ENCODE peak calls at places on chromosomes 13 and 19, in seven cellular contexts. One of them, this sample, is unnamed.

GRCh38 chr13:78341032-78341431 is 262.3 kb downstream of the POU4F1 start:
- DNase-seq in activated T-helper 1 cell treated with Interleukin-2 at 50 U/mL for 16 hours: no peak
- DNase-seq in RWPE1: no peak
- DNase-seq in EL: no peak
- DNase-seq in A172: no peak
- DNase-seq in activated naive CD4-positive, alpha-beta T cell treated with Interleukin-2 at 50 U/mL for 16 hours: no peak
- DNase-seq in stimulated activated CD8-positive, alpha-beta memory T cell treated with anti-CD3 and anti-CD28 coated beads, Interleukin-7, amount 100 ng/mL, for 1 hour: no peak
- DNase-seq in this sample: no peak

GRCh38 chr19:19499272-19499995 is 15.9 kb downstream of the TSSK6 start:
- DNase-seq in RWPE1: no peak
- DNase-seq in A172: no peak
- DNase-seq in EL: no peak
- DNase-seq in activated T-helper 1 cell treated with Interleukin-2 at 50 U/mL for 16 hours: no peak
- DNase-seq in stimulated activated CD8-positive, alpha-beta memory T cell treated with anti-CD3 and anti-CD28 coated beads, Interleukin-7, amount 100 ng/mL, for 1 hour: no peak
- DNase-seq in activated naive CD4-positive, alpha-beta T cell treated with Interleukin-2 at 50 U/mL for 16 hours: no peak
- DNase-seq in this sample: no peak

GRCh38 chr19:44576843-44577565 is 36.4 kb upstream of the IGSF23 start:
- DNase-seq in stimulated activated CD8-positive, alpha-beta memory T cell treated with anti-CD3 and anti-CD28 coated beads, Interleukin-7, amount 100 ng/mL, for 1 hour: no peak
- DNase-seq in A172: peak
- DNase-seq in activated naive CD4-positive, alpha-beta T cell treated with Interleukin-2 at 50 U/mL for 16 hours: no peak
- DNase-seq in RWPE1: peak
- DNase-seq in activated T-helper 1 cell treated with Interleukin-2 at 50 U/mL for 16 hours: no peak
- DNase-seq in EL: peak
- DNase-seq in this sample: no peak

GRCh38 chr19:4633140-4633967 is 6.0 kb upstream of the TNFAIP8L1 start:
- DNase-seq in activated T-helper 1 cell treated with Interleukin-2 at 50 U/mL for 16 hours: no peak
- DNase-seq in A172: peak
- DNase-seq in stimulated activated CD8-positive, alpha-beta memory T cell treated with anti-CD3 and anti-CD28 coated beads, Interleukin-7, amount 100 ng/mL, for 1 hour: no peak
- DNase-seq in EL: peak
- DNase-seq in RWPE1: peak
- DNase-seq in activated naive CD4-positive, alpha-beta T cell treated with Interleukin-2 at 50 U/mL for 16 hours: peak
- DNase-seq in this sample: peak

GRCh38 chr13:91078093-91078679 is 269.3 kb upstream of the MIR17HG start:
- DNase-seq in activated naive CD4-positive, alpha-beta T cell treated with Interleukin-2 at 50 U/mL for 16 hours: no peak
- DNase-seq in RWPE1: no peak
- DNase-seq in A172: peak
- DNase-seq in EL: no peak
- DNase-seq in stimulated activated CD8-positive, alpha-beta memory T cell treated with anti-CD3 and anti-CD28 coated beads, Interleukin-7, amount 100 ng/mL, for 1 hour: no peak
- DNase-seq in activated T-helper 1 cell treated with Interleukin-2 at 50 U/mL for 16 hours: no peak
- DNase-seq in this sample: no peak

GRCh38 chr13:47976325-47976724 is 24.7 kb downstream of the SUCLA2 start:
- DNase-seq in stimulated activated CD8-positive, alpha-beta memory T cell treated with anti-CD3 and anti-CD28 coated beads, Interleukin-7, amount 100 ng/mL, for 1 hour: no peak
- DNase-seq in A172: no peak
- DNase-seq in EL: peak
- DNase-seq in RWPE1: no peak
- DNase-seq in activated T-helper 1 cell treated with Interleukin-2 at 50 U/mL for 16 hours: no peak
- DNase-seq in activated naive CD4-positive, alpha-beta T cell treated with Interleukin-2 at 50 U/mL for 16 hours: no peak
- DNase-seq in this sample: no peak

GRCh38 chr19:46337487-46337886 is 9.4 kb upstream of the PPP5C start:
- DNase-seq in RWPE1: no peak
- DNase-seq in activated T-helper 1 cell treated with Interleukin-2 at 50 U/mL for 16 hours: no peak
- DNase-seq in A172: no peak
- DNase-seq in EL: no peak
- DNase-seq in activated naive CD4-positive, alpha-beta T cell treated with Interleukin-2 at 50 U/mL for 16 hours: no peak
- DNase-seq in stimulated activated CD8-positive, alpha-beta memory T cell treated with anti-CD3 and anti-CD28 coated beads, Interleukin-7, amount 100 ng/mL, for 1 hour: no peak
- DNase-seq in this sample: no peak

GRCh38 chr13:108993346-108993745 is 363.9 kb downstream of the MYO16 start:
- DNase-seq in activated T-helper 1 cell treated with Interleukin-2 at 50 U/mL for 16 hours: no peak
- DNase-seq in activated naive CD4-positive, alpha-beta T cell treated with Interleukin-2 at 50 U/mL for 16 hours: no peak
- DNase-seq in stimulated activated CD8-positive, alpha-beta memory T cell treated with anti-CD3 and anti-CD28 coated beads, Interleukin-7, amount 100 ng/mL, for 1 hour: no peak
- DNase-seq in RWPE1: peak
- DNase-seq in A172: peak
- DNase-seq in EL: no peak
- DNase-seq in this sample: peak

GRCh38 chr19:55069137-55069858 is 6.3 kb upstream of the RDH13 start:
- DNase-seq in activated naive CD4-positive, alpha-beta T cell treated with Interleukin-2 at 50 U/mL for 16 hours: no peak
- DNase-seq in RWPE1: peak
- DNase-seq in A172: peak
- DNase-seq in stimulated activated CD8-positive, alpha-beta memory T cell treated with anti-CD3 and anti-CD28 coated beads, Interleukin-7, amount 100 ng/mL, for 1 hour: no peak
- DNase-seq in activated T-helper 1 cell treated with Interleukin-2 at 50 U/mL for 16 hours: no peak
- DNase-seq in EL: no peak
- DNase-seq in this sample: no peak

GRCh38 chr19:12133069-12133468 is 7.1 kb downstream of the ZNF20 start:
- DNase-seq in activated T-helper 1 cell treated with Interleukin-2 at 50 U/mL for 16 hours: no peak
- DNase-seq in stimulated activated CD8-positive, alpha-beta memory T cell treated with anti-CD3 and anti-CD28 coated beads, Interleukin-7, amount 100 ng/mL, for 1 hour: no peak
- DNase-seq in activated naive CD4-positive, alpha-beta T cell treated with Interleukin-2 at 50 U/mL for 16 hours: no peak
- DNase-seq in EL: no peak
- DNase-seq in RWPE1: no peak
- DNase-seq in A172: no peak
- DNase-seq in this sample: no peak

GRCh38 chr13:110338441-110339101 is 31.5 kb downstream of the COL4A2 start:
- DNase-seq in activated T-helper 1 cell treated with Interleukin-2 at 50 U/mL for 16 hours: no peak
- DNase-seq in A172: no peak
- DNase-seq in RWPE1: no peak
- DNase-seq in activated naive CD4-positive, alpha-beta T cell treated with Interleukin-2 at 50 U/mL for 16 hours: no peak
- DNase-seq in EL: no peak
- DNase-seq in stimulated activated CD8-positive, alpha-beta memory T cell treated with anti-CD3 and anti-CD28 coated beads, Interleukin-7, amount 100 ng/mL, for 1 hour: no peak
- DNase-seq in this sample: peak

GRCh38 chr19:34237283-34237682 is 17.1 kb upstream of the GARRE1 start:
- DNase-seq in EL: no peak
- DNase-seq in stimulated activated CD8-positive, alpha-beta memory T cell treated with anti-CD3 and anti-CD28 coated beads, Interleukin-7, amount 100 ng/mL, for 1 hour: no peak
- DNase-seq in A172: no peak
- DNase-seq in activated T-helper 1 cell treated with Interleukin-2 at 50 U/mL for 16 hours: no peak
- DNase-seq in activated naive CD4-positive, alpha-beta T cell treated with Interleukin-2 at 50 U/mL for 16 hours: no peak
- DNase-seq in RWPE1: no peak
- DNase-seq in this sample: no peak

GRCh38 chr19:1455002-1455335 is 5.0 kb downstream of the APC2 start:
- DNase-seq in EL: no peak
- DNase-seq in activated naive CD4-positive, alpha-beta T cell treated with Interleukin-2 at 50 U/mL for 16 hours: no peak
- DNase-seq in stimulated activated CD8-positive, alpha-beta memory T cell treated with anti-CD3 and anti-CD28 coated beads, Interleukin-7, amount 100 ng/mL, for 1 hour: no peak
- DNase-seq in activated T-helper 1 cell treated with Interleukin-2 at 50 U/mL for 16 hours: no peak
- DNase-seq in A172: no peak
- DNase-seq in RWPE1: no peak
- DNase-seq in this sample: no peak

GRCh38 chr19:34120846-34121639 is 51.3 kb upstream of the LSM14A start:
- DNase-seq in activated T-helper 1 cell treated with Interleukin-2 at 50 U/mL for 16 hours: peak
- DNase-seq in activated naive CD4-positive, alpha-beta T cell treated with Interleukin-2 at 50 U/mL for 16 hours: peak
- DNase-seq in RWPE1: peak
- DNase-seq in EL: peak
- DNase-seq in stimulated activated CD8-positive, alpha-beta memory T cell treated with anti-CD3 and anti-CD28 coated beads, Interleukin-7, amount 100 ng/mL, for 1 hour: peak
- DNase-seq in A172: peak
- DNase-seq in this sample: peak

GRCh38 chr19:16268676-16269319 is 55.8 kb upstream of the KLF2 start:
- DNase-seq in stimulated activated CD8-positive, alpha-beta memory T cell treated with anti-CD3 and anti-CD28 coated beads, Interleukin-7, amount 100 ng/mL, for 1 hour: no peak
- DNase-seq in activated T-helper 1 cell treated with Interleukin-2 at 50 U/mL for 16 hours: no peak
- DNase-seq in RWPE1: no peak
- DNase-seq in A172: no peak
- DNase-seq in activated naive CD4-positive, alpha-beta T cell treated with Interleukin-2 at 50 U/mL for 16 hours: peak
- DNase-seq in EL: no peak
- DNase-seq in this sample: no peak

GRCh38 chr13:21546372-21546771 is 57.6 kb downstream of the MICU2 start:
- DNase-seq in EL: no peak
- DNase-seq in activated T-helper 1 cell treated with Interleukin-2 at 50 U/mL for 16 hours: no peak
- DNase-seq in A172: no peak
- DNase-seq in stimulated activated CD8-positive, alpha-beta memory T cell treated with anti-CD3 and anti-CD28 coated beads, Interleukin-7, amount 100 ng/mL, for 1 hour: no peak
- DNase-seq in RWPE1: no peak
- DNase-seq in activated naive CD4-positive, alpha-beta T cell treated with Interleukin-2 at 50 U/mL for 16 hours: no peak
- DNase-seq in this sample: peak

GRCh38 chr13:38641164-38641948 is 45.5 kb upstream of the FREM2 start:
- DNase-seq in stimulated activated CD8-positive, alpha-beta memory T cell treated with anti-CD3 and anti-CD28 coated beads, Interleukin-7, amount 100 ng/mL, for 1 hour: no peak
- DNase-seq in RWPE1: no peak
- DNase-seq in A172: peak
- DNase-seq in activated naive CD4-positive, alpha-beta T cell treated with Interleukin-2 at 50 U/mL for 16 hours: no peak
- DNase-seq in activated T-helper 1 cell treated with Interleukin-2 at 50 U/mL for 16 hours: no peak
- DNase-seq in EL: no peak
- DNase-seq in this sample: no peak

GRCh38 chr13:24119593-24120508 is 40.7 kb upstream of the SPATA13 start:
- DNase-seq in EL: no peak
- DNase-seq in A172: no peak
- DNase-seq in stimulated activated CD8-positive, alpha-beta memory T cell treated with anti-CD3 and anti-CD28 coated beads, Interleukin-7, amount 100 ng/mL, for 1 hour: no peak
- DNase-seq in RWPE1: no peak
- DNase-seq in activated T-helper 1 cell treated with Interleukin-2 at 50 U/mL for 16 hours: no peak
- DNase-seq in activated naive CD4-positive, alpha-beta T cell treated with Interleukin-2 at 50 U/mL for 16 hours: no peak
- DNase-seq in this sample: no peak

GRCh38 chr13:112952759-112953541 is 16.1 kb upstream of the MCF2L start:
- DNase-seq in RWPE1: no peak
- DNase-seq in A172: no peak
- DNase-seq in EL: no peak
- DNase-seq in stimulated activated CD8-positive, alpha-beta memory T cell treated with anti-CD3 and anti-CD28 coated beads, Interleukin-7, amount 100 ng/mL, for 1 hour: no peak
- DNase-seq in activated naive CD4-positive, alpha-beta T cell treated with Interleukin-2 at 50 U/mL for 16 hours: no peak
- DNase-seq in activated T-helper 1 cell treated with Interleukin-2 at 50 U/mL for 16 hours: no peak
- DNase-seq in this sample: no peak

GRCh38 chr19:38389101-38389925 is 816 bp downstream of the SPRED3 start:
- DNase-seq in activated T-helper 1 cell treated with Interleukin-2 at 50 U/mL for 16 hours: no peak
- DNase-seq in RWPE1: peak
- DNase-seq in stimulated activated CD8-positive, alpha-beta memory T cell treated with anti-CD3 and anti-CD28 coated beads, Interleukin-7, amount 100 ng/mL, for 1 hour: no peak
- DNase-seq in A172: peak
- DNase-seq in EL: peak
- DNase-seq in activated naive CD4-positive, alpha-beta T cell treated with Interleukin-2 at 50 U/mL for 16 hours: no peak
- DNase-seq in this sample: peak

GRCh38 chr19:52138614-52139290 is 986 bp downstream of the ZNF616 start:
- DNase-seq in activated T-helper 1 cell treated with Interleukin-2 at 50 U/mL for 16 hours: no peak
- DNase-seq in activated naive CD4-positive, alpha-beta T cell treated with Interleukin-2 at 50 U/mL for 16 hours: peak
- DNase-seq in stimulated activated CD8-positive, alpha-beta memory T cell treated with anti-CD3 and anti-CD28 coated beads, Interleukin-7, amount 100 ng/mL, for 1 hour: no peak
- DNase-seq in RWPE1: peak
- DNase-seq in EL: peak
- DNase-seq in A172: peak
- DNase-seq in this sample: peak

GRCh38 chr19:34662919-34663318 is 14.0 kb downstream of the SCGB2B2 start:
- DNase-seq in RWPE1: peak
- DNase-seq in activated T-helper 1 cell treated with Interleukin-2 at 50 U/mL for 16 hours: peak
- DNase-seq in A172: peak
- DNase-seq in EL: peak
- DNase-seq in stimulated activated CD8-positive, alpha-beta memory T cell treated with anti-CD3 and anti-CD28 coated beads, Interleukin-7, amount 100 ng/mL, for 1 hour: no peak
- DNase-seq in activated naive CD4-positive, alpha-beta T cell treated with Interleukin-2 at 50 U/mL for 16 hours: peak
- DNase-seq in this sample: peak

GRCh38 chr19:32543107-32543900 is 37.7 kb upstream of the PDCD5 start:
- DNase-seq in activated T-helper 1 cell treated with Interleukin-2 at 50 U/mL for 16 hours: no peak
- DNase-seq in A172: peak
- DNase-seq in stimulated activated CD8-positive, alpha-beta memory T cell treated with anti-CD3 and anti-CD28 coated beads, Interleukin-7, amount 100 ng/mL, for 1 hour: no peak
- DNase-seq in EL: peak
- DNase-seq in activated naive CD4-positive, alpha-beta T cell treated with Interleukin-2 at 50 U/mL for 16 hours: no peak
- DNase-seq in RWPE1: peak
- DNase-seq in this sample: no peak

GRCh38 chr19:2478324-2478755 is 2.4 kb downstream of the GADD45B start:
- DNase-seq in RWPE1: no peak
- DNase-seq in A172: peak
- DNase-seq in activated T-helper 1 cell treated with Interleukin-2 at 50 U/mL for 16 hours: peak
- DNase-seq in stimulated activated CD8-positive, alpha-beta memory T cell treated with anti-CD3 and anti-CD28 coated beads, Interleukin-7, amount 100 ng/mL, for 1 hour: no peak
- DNase-seq in EL: peak
- DNase-seq in activated naive CD4-positive, alpha-beta T cell treated with Interleukin-2 at 50 U/mL for 16 hours: peak
- DNase-seq in this sample: no peak

GRCh38 chr13:99383511-99383921 is 76.3 kb upstream of the GPR183 start:
- DNase-seq in activated naive CD4-positive, alpha-beta T cell treated with Interleukin-2 at 50 U/mL for 16 hours: no peak
- DNase-seq in stimulated activated CD8-positive, alpha-beta memory T cell treated with anti-CD3 and anti-CD28 coated beads, Interleukin-7, amount 100 ng/mL, for 1 hour: no peak
- DNase-seq in RWPE1: no peak
- DNase-seq in activated T-helper 1 cell treated with Interleukin-2 at 50 U/mL for 16 hours: no peak
- DNase-seq in EL: no peak
- DNase-seq in A172: no peak
- DNase-seq in this sample: no peak

GRCh38 chr13:53782400-53783030 is 753.9 kb downstream of the OLFM4 start:
- DNase-seq in A172: peak
- DNase-seq in activated naive CD4-positive, alpha-beta T cell treated with Interleukin-2 at 50 U/mL for 16 hours: no peak
- DNase-seq in activated T-helper 1 cell treated with Interleukin-2 at 50 U/mL for 16 hours: no peak
- DNase-seq in RWPE1: peak
- DNase-seq in stimulated activated CD8-positive, alpha-beta memory T cell treated with anti-CD3 and anti-CD28 coated beads, Interleukin-7, amount 100 ng/mL, for 1 hour: no peak
- DNase-seq in EL: peak
- DNase-seq in this sample: peak

GRCh38 chr13:100298691-100299090 is 209.8 kb downstream of the PCCA start:
- DNase-seq in EL: no peak
- DNase-seq in RWPE1: no peak
- DNase-seq in A172: no peak
- DNase-seq in activated T-helper 1 cell treated with Interleukin-2 at 50 U/mL for 16 hours: no peak
- DNase-seq in stimulated activated CD8-positive, alpha-beta memory T cell treated with anti-CD3 and anti-CD28 coated beads, Interleukin-7, amount 100 ng/mL, for 1 hour: no peak
- DNase-seq in activated naive CD4-positive, alpha-beta T cell treated with Interleukin-2 at 50 U/mL for 16 hours: no peak
- DNase-seq in this sample: no peak

GRCh38 chr13:32988588-32989256 is 27.5 kb upstream of the KL start:
- DNase-seq in A172: no peak
- DNase-seq in RWPE1: no peak
- DNase-seq in activated T-helper 1 cell treated with Interleukin-2 at 50 U/mL for 16 hours: no peak
- DNase-seq in stimulated activated CD8-positive, alpha-beta memory T cell treated with anti-CD3 and anti-CD28 coated beads, Interleukin-7, amount 100 ng/mL, for 1 hour: no peak
- DNase-seq in EL: no peak
- DNase-seq in activated naive CD4-positive, alpha-beta T cell treated with Interleukin-2 at 50 U/mL for 16 hours: no peak
- DNase-seq in this sample: no peak

GRCh38 chr19:48509467-48510194 is 2.0 kb downstream of the LMTK3 start:
- DNase-seq in RWPE1: no peak
- DNase-seq in activated naive CD4-positive, alpha-beta T cell treated with Interleukin-2 at 50 U/mL for 16 hours: no peak
- DNase-seq in EL: no peak
- DNase-seq in activated T-helper 1 cell treated with Interleukin-2 at 50 U/mL for 16 hours: no peak
- DNase-seq in A172: no peak
- DNase-seq in stimulated activated CD8-positive, alpha-beta memory T cell treated with anti-CD3 and anti-CD28 coated beads, Interleukin-7, amount 100 ng/mL, for 1 hour: no peak
- DNase-seq in this sample: no peak